ENCODE peak calls at places on chromosomes 7 and 10, in seven cellular contexts. K is sigmoid colon, B is GM12892, X is vagina, R is Panc1, O is HepG2, U is stomach. T is an unnamed sample.

GRCh38 chr7:81284576-81284975 is 365.7 kb upstream of the SEMA3C start:
- DNase-seq in K (no peak), B (no peak), X (no peak), R (no peak), O (no peak), U (no peak), T (no peak)

GRCh38 chr7:64946772-64947171 is 43.7 kb downstream of the ZNF273 start:
- DNase-seq in K (no peak), B (no peak), X (no peak), R (no peak), O (peak), U (no peak), T (peak)

GRCh38 chr7:102279537-102280400 is 6.9 kb upstream of the SH2B2 start:
- DNase-seq in K (no peak), B (peak), X (no peak), R (peak), O (peak), U (peak), T (peak)

GRCh38 chr7:69967699-69968450 is 369.6 kb downstream of the AUTS2 start:
- DNase-seq in K (no peak), B (no peak), X (no peak), R (no peak), O (no peak), U (no peak), T (peak)

GRCh38 chr7:11726251-11727155 is 105.5 kb downstream of the THSD7A start:
- DNase-seq in K (peak), B (no peak), X (no peak), R (no peak), O (no peak), U (no peak), T (no peak)

GRCh38 chr10:7686351-7687171 is 16.6 kb upstream of the ITIH2 start:
- DNase-seq in K (no peak), B (no peak), X (no peak), R (no peak), O (peak), U (no peak), T (no peak)

GRCh38 chr7:157001920-157002818 is 8.3 kb downstream of the MNX1 start:
- DNase-seq in K (no peak), B (no peak), X (no peak), R (no peak), O (no peak), U (no peak), T (peak)

GRCh38 chr10:55734112-55734511 is 626.9 kb downstream of the ZWINT start:
- DNase-seq in K (no peak), B (no peak), X (no peak), R (no peak), O (no peak), U (no peak), T (no peak)

GRCh38 chr10:70362357-70362756 is 20.1 kb downstream of the LRRC20 start:
- DNase-seq in K (no peak), B (no peak), X (no peak), R (no peak), O (no peak), U (no peak), T (no peak)

GRCh38 chr7:73865738-73866445 is 4.9 kb downstream of the TMEM270 start:
- DNase-seq in K (no peak), B (no peak), X (no peak), R (no peak), O (peak), U (peak), T (peak)

GRCh38 chr7:139035588-139036353 is at the start of gene ZC3HAV1L:
- DNase-seq in K (peak), B (peak), X (no peak), R (no peak), O (peak), U (peak), T (peak)

GRCh38 chr10:131213651-131214505 is 97.6 kb downstream of the TCERG1L start:
- DNase-seq in K (no peak), B (no peak), X (no peak), R (no peak), O (no peak), U (peak), T (no peak)

GRCh38 chr10:129949411-129950335 is 14.4 kb downstream of the EBF3 start:
- DNase-seq in K (peak), B (no peak), X (no peak), R (no peak), O (no peak), U (peak), T (peak)

GRCh38 chr10:121615862-121616261 is 17.6 kb upstream of the FGFR2 start:
- DNase-seq in K (peak), B (no peak), X (no peak), R (no peak), O (no peak), U (no peak), T (no peak)

DNA sequence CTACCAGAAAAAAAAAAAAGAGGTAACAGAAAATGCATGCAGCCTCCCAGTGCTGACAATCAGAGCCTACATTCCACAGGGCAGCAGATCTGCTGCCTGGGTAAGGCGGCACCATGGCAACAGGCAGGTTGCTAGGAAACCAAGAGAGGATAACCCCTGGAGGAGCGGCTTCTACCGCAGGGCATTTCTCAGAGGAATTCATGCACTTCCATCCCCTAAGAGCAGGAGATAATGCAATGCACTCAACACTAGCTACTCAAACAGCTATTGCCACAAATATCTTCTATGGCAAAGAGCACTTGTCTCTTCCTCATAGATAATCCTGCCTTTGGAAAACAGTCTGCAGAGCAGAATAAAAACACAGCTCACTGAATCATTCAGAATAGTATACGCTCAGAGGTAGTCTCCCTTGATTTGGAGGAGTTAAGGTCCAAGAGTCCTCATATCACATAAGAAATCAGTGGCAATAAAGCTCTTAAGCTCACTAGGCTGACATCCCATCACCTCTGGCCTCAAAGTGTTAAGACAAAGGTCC is 10.8 kb downstream of the PSAP start:
- DNase-seq in K (peak), B (no peak), X (no peak), R (no peak), O (no peak), U (peak), T (peak)
- TF ChIP-seq POLR2AphosphoS5 in K (no peak), B (no peak), X (no peak), R (no peak), O (no peak), U (peak), T (no peak)

GRCh38 chr10:79444243-79445119 is 943 bp downstream of the ZCCHC24 start:
- DNase-seq in K (peak), B (peak), X (peak), R (no peak), O (no peak), U (peak), T (peak)
- TF ChIP-seq POLR2AphosphoS5 in K (peak), B (no peak), X (peak), R (no peak), O (no peak), U (peak), T (no peak)

GRCh38 chr10:29826801-29827200 is 192.0 kb upstream of the SVIL start:
- DNase-seq in K (no peak), B (no peak), X (no peak), R (no peak), O (no peak), U (no peak), T (no peak)

GRCh38 chr10:29827512-29827911 is 192.7 kb upstream of the SVIL start:
- DNase-seq in K (no peak), B (no peak), X (no peak), R (no peak), O (no peak), U (no peak), T (no peak)

GRCh38 chr10:29828440-29828894 is 193.7 kb upstream of the SVIL start:
- DNase-seq in K (no peak), B (no peak), X (no peak), R (no peak), O (no peak), U (no peak), T (no peak)

GRCh38 chr10:29828978-29829377 is 194.2 kb upstream of the SVIL start:
- DNase-seq in K (no peak), B (no peak), X (no peak), R (no peak), O (no peak), U (no peak), T (no peak)

DNA sequence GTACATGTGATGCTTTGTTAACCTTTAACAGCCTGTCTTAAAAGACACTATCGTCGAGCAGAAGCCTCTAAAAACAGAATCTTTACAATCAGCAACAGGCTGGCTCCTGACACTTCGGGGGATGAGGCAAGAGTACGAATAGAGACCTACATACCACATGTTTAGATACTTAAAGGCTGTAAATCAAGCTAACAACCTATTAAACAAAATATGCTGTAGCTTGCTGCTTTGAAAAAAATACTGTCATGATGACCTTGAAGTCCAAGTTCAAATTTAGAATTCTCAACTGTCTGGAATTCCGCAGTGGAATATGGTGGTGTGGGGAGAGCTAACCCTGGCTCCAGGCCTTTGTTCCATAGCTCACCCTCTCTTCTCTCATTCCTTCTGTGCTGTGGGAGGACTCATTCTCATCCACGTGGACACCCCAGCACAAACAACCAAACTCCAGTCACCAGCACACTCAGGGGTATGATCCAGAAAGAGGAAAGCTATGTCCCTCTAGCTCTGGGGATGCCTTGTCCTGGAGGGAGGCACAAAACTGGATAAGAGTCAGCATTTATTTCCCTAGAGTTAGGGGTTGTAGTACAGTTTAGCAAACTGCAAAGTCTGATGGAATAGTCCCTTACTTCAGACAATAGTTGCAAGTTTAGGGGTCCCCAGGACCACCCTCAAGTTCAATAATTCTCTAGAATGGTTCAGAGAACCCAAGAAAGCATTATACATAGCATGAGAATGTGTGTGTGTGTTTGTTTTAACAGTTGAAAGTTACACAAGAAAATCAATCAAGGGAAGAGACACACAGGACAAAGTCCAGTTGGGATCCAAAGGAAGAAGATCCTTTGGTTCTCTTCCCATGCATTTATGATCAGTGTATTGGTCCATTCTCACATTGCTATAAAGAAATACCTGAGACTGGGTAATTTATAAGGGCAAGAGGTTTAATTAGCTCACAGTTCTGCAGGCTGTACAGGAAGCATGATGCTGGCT is 196.0 kb upstream of the SVIL start:
- DNase-seq in K (peak), B (no peak), X (no peak), R (no peak), O (peak), U (no peak), T (no peak)
- TF ChIP-seq POLR2AphosphoS5 in K (peak), B (no peak), X (no peak), R (no peak), O (no peak), U (no peak), T (no peak)

GRCh38 chr10:101781984-101782810 is 1.0 kb downstream of the NPM3 start:
- DNase-seq in K (peak), B (no peak), X (no peak), R (no peak), O (no peak), U (peak), T (no peak)
- TF ChIP-seq POLR2AphosphoS5 in K (no peak), B (no peak), X (no peak), R (no peak), O (no peak), U (no peak), T (no peak)

GRCh38 chr10:31771345-31771831 is 157.2 kb downstream of the ARHGAP12 start:
- DNase-seq in K (peak), B (no peak), X (no peak), R (no peak), O (no peak), U (no peak), T (no peak)
- TF ChIP-seq POLR2AphosphoS5 in K (peak), B (no peak), X (no peak), R (no peak), O (no peak), U (peak), T (no peak)